ENCODE peak calls at places on chromosomes 7 and 10, in five cellular contexts. Y is thoracic aorta; B is OCI-LY7; V is astrocyte; L is activated CD4-positive, alpha-beta T cell treated with anti-CD3 and anti-CD28 coated beads, Interleukin-2, amount 50 U/mL, for 48 hours. O is an unnamed sample.

GRCh38 chr10:92880233-92880861 is 32.0 kb downstream of the EXOC6 start:
- DNase-seq in Y (no peak), B (peak; percentile 62), V (peak; percentile 34), L (no peak), O (no peak)

GRCh38 chr10:61992683-61993629 is 91.5 kb downstream of the ARID5B start:
- DNase-seq in Y (peak; percentile 37), B (peak; percentile 67), V (peak; percentile 93), L (peak; percentile 36), O (peak; percentile 44)

GRCh38 chr7:1817061-1817712 is 147.1 kb downstream of the ELFN1 start:
- DNase-seq in Y (no peak), B (no peak), V (no peak), L (no peak), O (no peak)

GRCh38 chr7:73725703-73726466 is 6.4 kb upstream of the STX1A start:
- DNase-seq in Y (peak; percentile 64), B (peak; percentile 79), V (no peak), L (peak; percentile 97), O (peak; percentile 100)

GRCh38 chr10:23535381-23535780 is 96.5 kb downstream of the OTUD1 start:
- DNase-seq in Y (no peak), B (no peak), V (no peak), L (no peak), O (no peak)

GRCh38 chr7:157519798-157520244 is 183.0 kb downstream of the DNAJB6 start:
- DNase-seq in Y (no peak), B (peak; percentile 13), V (no peak), L (no peak), O (no peak)

GRCh38 chr10:118800920-118801319 is 46.1 kb upstream of the CACUL1 start:
- DNase-seq in Y (no peak), B (peak; percentile 25), V (no peak), L (no peak), O (no peak)

GRCh38 chr10:25026463-25026862 is 10.1 kb downstream of the THNSL1 start:
- DNase-seq in Y (no peak), B (no peak), V (peak; percentile 29), L (no peak), O (no peak)

GRCh38 chr7:48097511-48098231 is 8.6 kb downstream of the UPP1 start:
- DNase-seq in Y (no peak), B (no peak), V (no peak), L (no peak), O (no peak)

O was measured in omental fat pad.